ENCODE peak calls at places on chromosomes 1 and 21, in six cellular contexts. T is mesendoderm, J is IMR-90, P is H1, I is neuronal stem cell, L is mesenchymal stem cell. O is an unnamed sample. For H3K4me1, the result is how much of the 10 kb centered on the place peaks cover.

GRCh38 chr21:22585558-22585957 is 1587.3 kb downstream of the NCAM2 start:
- DNase-seq in P (no peak), T (no peak), L (no peak), I (no peak), J (no peak), O (no peak)

GRCh38 chr1:179083031-179083345 is 1.1 kb downstream of the TOR3A start:
- DNase-seq in J (peak), P (no peak), I (no peak), T (peak), L (peak), O (no peak)

GRCh38 chr1:56396524-56397067 is 182.8 kb downstream of the PLPP3 start:
- DNase-seq in P (no peak), I (no peak), J (no peak), T (peak), L (no peak), O (no peak)

GRCh38 chr1:74368335-74368734 is 133.1 kb downstream of the TNNI3K start:
- DNase-seq in L (no peak), T (no peak), J (peak), I (no peak), P (no peak), O (no peak)

GRCh38 chr21:25518491-25518911 is 88.8 kb downstream of the MRPL39 start:
- DNase-seq in P (peak), I (no peak), L (peak), J (no peak), T (peak), O (peak)

GRCh38 chr1:52706941-52707926 is 9.1 kb upstream of the COA7 start:
- DNase-seq in T (no peak), I (no peak), P (no peak), L (no peak), J (no peak), O (no peak)

GRCh38 chr1:82160036-82160435 is 359.3 kb downstream of the ADGRL2 start:
- DNase-seq in L (peak), P (no peak), I (no peak), T (no peak), J (peak), O (no peak)

GRCh38 chr1:203932559-203932958 is 71.2 kb downstream of the SNRPE start:
- DNase-seq in J (no peak), I (no peak), P (no peak), T (no peak), L (no peak), O (no peak)

GRCh38 chr1:160552425-160552824 is 26.9 kb downstream of the CD84 start:
- DNase-seq in L (no peak), J (no peak), P (no peak), T (no peak), I (no peak), O (no peak)

GRCh38 chr1:169906938-169907337 is 13.2 kb upstream of the SCYL3 start:
- DNase-seq in P (no peak), T (no peak), I (no peak), L (no peak), J (no peak), O (no peak)

GRCh38 chr1:48610628-48611542 is 138.9 kb upstream of the SPATA6 start:
- DNase-seq in J (no peak), P (no peak), T (peak), I (no peak), L (no peak), O (peak)

GRCh38 chr1:85307987-85308836 is 31.8 kb upstream of the BCL10 start:
- DNase-seq in I (peak), T (peak), P (peak), J (peak), L (peak), O (peak)

GRCh38 chr1:200036616-200037270 is 9.2 kb downstream of the NR5A2 start:
- DNase-seq in I (no peak), J (no peak), P (peak), T (peak), L (no peak), O (no peak)

GRCh38 chr1:172658871-172659453 is at the start of gene FASLG:
- DNase-seq in J (peak), T (no peak), L (no peak), I (no peak), P (no peak), O (no peak)

GRCh38 chr1:83787246-83787998 is 211.5 kb downstream of the TTLL7 start:
- DNase-seq in I (no peak), L (no peak), J (no peak), P (no peak), T (peak), O (no peak)

GRCh38 chr21:35475768-35476167 is 426.7 kb upstream of the RUNX1 start:
- DNase-seq in I (no peak), P (no peak), J (peak), T (no peak), L (peak), O (no peak)

GRCh38 chr21:31161157-31161556 is 122.9 kb upstream of the KRTAP19-8 start:
- DNase-seq in J (peak), P (no peak), L (peak), T (peak), I (no peak), O (no peak)

GRCh38 chr1:209328178-209328577 is 255.3 kb upstream of the CAMK1G start:
- DNase-seq in P (no peak), J (no peak), L (no peak), I (no peak), T (no peak), O (no peak)

GRCh38 chr1:4152266-4152665 is 252.2 kb upstream of the C1orf174 start:
- DNase-seq in P (no peak), I (no peak), J (no peak), T (no peak), L (no peak), O (no peak)

GRCh38 chr1:233704125-233704881 is 90.4 kb downstream of the KCNK1 start:
- DNase-seq in P (no peak), L (no peak), I (no peak), J (no peak), T (no peak), O (no peak)

GRCh38 chr1:1922782-1923680 is 4.0 kb upstream of the TMEM52 start:
- DNase-seq in I (no peak), J (no peak), T (no peak), L (no peak), P (no peak), O (no peak)

GRCh38 chr1:181100924-181101323 is 12.4 kb downstream of the IER5 start:
- DNase-seq in I (no peak), J (no peak), L (no peak), T (peak), P (no peak), O (no peak)
- H3K18ac ChIP-seq in I (no peak), J (peak), L (peak), T (peak), P (peak), O (no peak)

GRCh38 chr1:21775542-21775899 is 7.4 kb downstream of the USP48 start:
- DNase-seq in L (no peak), P (no peak), T (no peak), I (no peak), J (no peak), O (no peak)
- H3K4me1 ChIP-seq in L (under half), P (under half), T (under half), I (under half), J (under half), O (under half)

GRCh38 chr1:115330480-115331013 is 7.5 kb downstream of the NGF start:
- DNase-seq in L (peak), J (peak), P (no peak), T (peak), I (no peak), O (no peak)
- H3K18ac ChIP-seq in L (no peak), J (peak), P (no peak), T (no peak), I (no peak), O (no peak)

DNA sequence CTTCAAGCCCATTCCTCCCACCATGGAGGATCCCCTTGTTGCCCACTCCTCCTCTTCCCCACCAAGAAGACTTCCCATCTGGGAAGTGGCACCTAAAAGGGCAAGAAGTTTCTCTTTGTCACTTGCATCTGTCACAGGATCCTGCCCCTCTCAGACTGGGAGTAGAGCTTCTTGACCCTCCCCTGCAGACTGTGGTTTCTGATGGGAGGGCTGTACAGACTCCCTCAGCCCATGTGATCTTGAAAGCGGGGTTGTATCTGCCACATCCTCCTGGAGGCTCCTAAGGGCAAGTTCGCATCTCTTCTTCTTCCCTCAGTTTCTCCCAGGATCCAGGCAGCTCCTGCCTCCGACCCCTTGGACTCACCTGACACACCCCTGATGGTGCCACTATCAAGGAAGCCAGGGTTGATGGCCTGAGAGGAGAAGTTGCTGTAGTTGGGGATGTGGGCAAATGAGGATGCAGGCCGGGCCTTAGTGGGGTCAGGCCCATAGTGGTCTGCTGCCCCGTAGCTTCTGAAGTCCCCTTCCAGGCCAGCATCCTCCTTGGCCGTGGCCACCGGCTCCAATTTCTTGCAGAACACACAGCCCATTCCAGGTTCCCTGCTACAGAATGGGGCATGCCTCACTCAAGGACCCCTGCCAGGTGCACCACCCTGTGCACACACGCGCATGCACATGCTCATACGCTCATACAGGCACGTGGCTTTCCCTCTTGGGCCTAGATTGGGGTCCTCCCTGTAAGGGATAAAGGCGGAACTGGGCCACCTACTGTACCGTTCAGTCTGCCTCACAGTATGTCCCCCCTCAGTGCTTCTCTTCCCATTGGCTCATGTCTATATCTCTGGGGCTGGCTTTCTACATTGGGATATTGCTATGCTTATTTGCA is 11.4 kb downstream of the FGR start:
- DNase-seq in T (no peak), L (no peak), P (no peak), J (no peak), I (no peak), O (no peak)
- H3K4me1 ChIP-seq in T (under half), L (under half), P (under half), J (under half), I (under half), O (under half)

GRCh38 chr1:24853656-24854055 is 76.4 kb downstream of the RUNX3 start:
- DNase-seq in J (no peak), T (no peak), L (no peak), I (no peak), P (no peak), O (no peak)

GRCh38 chr1:24850353-24850905 is 79.6 kb downstream of the RUNX3 start:
- DNase-seq in L (peak), T (peak), P (no peak), I (no peak), J (peak), O (no peak)

GRCh38 chr1:24849653-24850295 is 80.3 kb downstream of the RUNX3 start:
- DNase-seq in P (peak), T (peak), L (peak), J (peak), I (no peak), O (peak)

GRCh38 chr1:24847995-24848857 is 81.8 kb downstream of the RUNX3 start:
- DNase-seq in P (peak), T (peak), L (peak), I (peak), J (peak), O (peak)
- H3K18ac ChIP-seq in P (no peak), T (no peak), L (peak), I (peak), J (no peak), O (no peak)

DNA sequence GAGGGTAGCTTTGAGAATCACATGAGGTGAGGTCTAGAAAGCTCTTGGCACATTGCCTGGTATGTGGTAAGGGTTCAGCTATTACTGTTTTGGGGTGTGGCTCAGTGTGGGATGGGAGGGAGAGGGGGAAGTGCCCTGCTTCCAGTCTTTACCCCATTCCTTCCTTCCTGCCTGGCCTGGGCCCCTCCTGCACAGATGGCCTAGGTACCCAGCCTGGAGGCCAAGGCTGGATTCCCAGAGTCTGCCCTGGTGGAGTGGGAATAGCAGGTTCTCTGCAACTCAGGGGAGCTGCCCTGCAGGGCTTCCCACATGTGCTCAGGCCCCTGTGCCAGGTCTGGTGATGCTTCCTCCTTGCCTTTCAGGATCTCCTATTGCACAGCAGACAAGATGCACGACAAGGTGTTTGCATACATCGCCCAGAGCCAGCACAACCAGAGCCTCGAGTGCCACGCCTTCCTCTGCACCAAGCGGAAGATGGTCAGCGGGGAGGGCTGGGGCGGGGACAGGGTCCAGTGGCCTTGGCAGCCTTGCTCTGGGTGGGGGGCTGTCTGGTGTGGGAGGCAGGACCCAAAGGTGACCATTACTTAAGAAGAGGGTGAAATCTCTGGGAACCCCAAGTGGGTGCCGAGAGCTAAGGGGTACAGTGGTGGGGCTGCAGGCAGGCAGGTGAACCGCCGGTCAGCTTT is 13.5 kb downstream of the LDLRAP1 start:
- DNase-seq in J (peak), P (no peak), I (no peak), L (no peak), T (no peak), O (no peak)
- H3K4me1 ChIP-seq in J (under half), P (under half), I (under half), L (under half), T (under half), O (under half)

O was measured in H9.